ENCODE peak calls at places on chromosomes 6 and 20, in four cellular contexts. Z is uterus; O is CD8-positive, alpha-beta T cell; D is IMR-90. E is an unnamed sample. For H3K4me1, the result is how much of the 10 kb centered on the place peaks cover.

GRCh38 chr6:105619971-105620741 is 217.3 kb upstream of the PREP start:
- DNase-seq in Z (no peak), O (no peak), D (no peak), E (no peak)

GRCh38 chr6:75563032-75563431 is 38.6 kb upstream of the SENP6 start:
- DNase-seq in Z (no peak), O (no peak), D (peak), E (peak)

GRCh38 chr6:380234-381218 is 11.0 kb upstream of the IRF4 start:
- DNase-seq in Z (no peak), O (no peak), D (no peak), E (no peak)

GRCh38 chr6:85669735-85670194 is 27.1 kb upstream of the SYNCRIP start:
- DNase-seq in Z (no peak), O (peak), D (peak), E (peak)

GRCh38 chr20:20782747-20783146 is 70.3 kb upstream of the RALGAPA2 start:
- DNase-seq in Z (no peak), O (no peak), D (no peak), E (no peak)

GRCh38 chr20:53654932-53655674 is 61.5 kb upstream of the ZNF217 start:
- DNase-seq in Z (no peak), O (no peak), D (no peak), E (peak)

GRCh38 chr20:10178727-10179313 is 39.8 kb upstream of the SNAP25 start:
- DNase-seq in Z (peak), O (no peak), D (peak), E (no peak)

GRCh38 chr6:38212579-38212978 is 393.1 kb downstream of the ZFAND3 start:
- DNase-seq in Z (no peak), O (no peak), D (no peak), E (no peak)

GRCh38 chr6:24481449-24481848 is 7.9 kb downstream of the GPLD1 start:
- DNase-seq in Z (no peak), O (no peak), D (peak), E (no peak)

DNA sequence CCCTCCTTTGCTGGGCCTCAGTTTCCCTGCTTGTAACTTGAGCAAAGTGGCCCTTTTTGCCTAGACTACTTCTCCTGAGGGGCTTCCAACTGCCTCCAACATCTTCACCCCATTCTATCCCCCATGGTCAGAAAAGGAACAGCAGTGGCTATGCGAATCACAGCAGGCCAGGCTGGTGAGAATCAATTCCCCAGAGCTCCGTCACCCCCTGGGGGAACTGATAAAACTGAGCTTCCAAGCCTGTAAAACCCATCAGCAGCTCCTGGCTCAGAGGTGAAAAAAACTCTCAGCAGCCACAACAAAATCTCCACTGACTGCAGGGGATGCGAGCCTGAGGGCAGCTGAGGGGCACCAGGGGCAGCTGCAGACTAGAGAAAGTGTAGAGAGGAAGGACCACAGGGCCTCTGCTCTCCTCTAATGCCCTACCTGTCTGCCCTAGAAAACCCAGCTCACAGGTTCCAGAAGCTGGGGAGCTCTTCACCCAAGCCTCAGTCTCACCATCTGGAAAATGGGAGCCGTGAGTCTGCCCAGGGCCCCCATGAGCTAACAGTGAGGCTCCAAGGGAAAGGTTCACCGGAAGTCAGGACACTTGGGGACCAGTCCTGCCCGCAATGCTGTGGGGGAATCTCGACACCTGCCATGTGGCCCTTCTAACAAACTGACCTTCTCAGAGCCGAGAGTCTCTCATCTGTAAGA is 120.6 kb downstream of the GRM4 start:
- DNase-seq in Z (no peak), O (no peak), D (no peak), E (no peak)
- H3K4me1 ChIP-seq in Z (under half), O (under half), D (under half), E (under half)

DNA sequence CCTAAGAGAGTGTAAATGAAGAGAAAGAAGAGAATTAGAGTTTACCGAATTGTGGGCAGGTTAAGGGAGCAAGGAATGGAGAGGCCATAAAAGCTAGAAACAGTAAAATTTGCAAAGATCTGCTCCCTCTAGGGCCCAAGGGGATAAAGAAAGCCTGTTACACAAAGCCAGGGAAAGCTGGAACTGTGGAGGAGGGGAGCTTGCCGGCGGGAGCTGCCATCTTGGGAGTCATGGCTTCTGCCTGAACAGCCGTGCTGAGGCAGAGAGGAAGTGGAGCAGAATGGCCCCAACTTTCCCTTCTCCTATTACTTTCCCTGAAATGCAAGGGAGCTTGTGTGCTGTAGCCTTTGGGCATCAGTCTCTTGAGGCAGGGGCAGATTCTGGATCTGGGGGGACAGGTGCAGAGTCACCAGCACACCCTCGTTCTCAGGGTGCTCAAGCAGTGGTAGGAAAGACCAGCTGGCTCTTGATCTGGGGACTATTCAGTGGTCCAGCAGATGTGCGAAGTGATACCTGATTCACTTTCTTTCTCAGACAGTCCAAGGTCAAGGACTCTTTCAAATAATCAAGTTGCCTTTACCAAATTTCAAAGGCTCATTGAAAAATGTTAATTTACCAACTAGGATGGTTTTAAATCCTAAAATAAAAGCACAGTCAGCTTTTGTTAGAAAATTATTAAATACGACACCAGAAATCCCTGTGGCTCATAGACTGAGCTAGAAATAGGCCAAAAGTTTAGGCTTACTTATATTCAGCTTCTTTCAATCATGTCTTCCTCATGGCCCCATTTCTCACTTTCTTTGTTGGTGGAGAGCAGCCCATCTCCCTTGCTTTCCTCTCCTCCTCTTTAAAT is 25.7 kb downstream of the LAMA4 start:
- DNase-seq in Z (no peak), O (no peak), D (no peak), E (no peak)
- H3K4me1 ChIP-seq in Z (under half), O (under half), D (under half), E (under half)

GRCh38 chr20:47360489-47361267 is 4.2 kb upstream of the ZMYND8 start:
- DNase-seq in Z (peak), O (no peak), D (peak), E (peak)
- H3K4me1 ChIP-seq in Z (under half), O (under half), D (under half), E (half or more)

GRCh38 chr20:45366192-45366591 is 3.2 kb downstream of the SYS1 start:
- DNase-seq in Z (no peak), O (no peak), D (no peak), E (no peak)
- H3K4me1 ChIP-seq in Z (under half), O (under half), D (under half), E (under half)

DNA sequence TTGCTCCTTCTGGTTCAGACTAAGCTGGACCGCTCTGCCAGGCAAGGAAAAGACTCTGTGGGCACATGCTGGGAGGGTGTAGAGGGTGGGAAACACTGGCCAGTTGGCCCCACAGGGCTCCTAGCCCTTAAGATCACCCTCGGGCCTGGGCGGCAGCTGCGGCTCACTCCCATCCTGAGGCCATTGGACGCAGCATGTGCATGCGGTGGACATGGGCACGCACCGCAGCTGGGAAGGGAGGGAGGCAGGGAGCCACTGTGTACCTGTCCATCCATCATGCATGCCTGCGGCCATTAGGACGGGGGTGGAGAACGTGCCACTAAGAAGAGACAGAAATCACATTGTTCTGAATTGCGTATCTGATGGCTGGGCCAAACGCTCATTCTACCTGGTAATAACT is 140.1 kb upstream of the THBS2 start:
- DNase-seq in Z (no peak), O (no peak), D (no peak), E (no peak)
- H3K4me1 ChIP-seq in Z (under half), O (under half), D (under half), E (under half)

DNA sequence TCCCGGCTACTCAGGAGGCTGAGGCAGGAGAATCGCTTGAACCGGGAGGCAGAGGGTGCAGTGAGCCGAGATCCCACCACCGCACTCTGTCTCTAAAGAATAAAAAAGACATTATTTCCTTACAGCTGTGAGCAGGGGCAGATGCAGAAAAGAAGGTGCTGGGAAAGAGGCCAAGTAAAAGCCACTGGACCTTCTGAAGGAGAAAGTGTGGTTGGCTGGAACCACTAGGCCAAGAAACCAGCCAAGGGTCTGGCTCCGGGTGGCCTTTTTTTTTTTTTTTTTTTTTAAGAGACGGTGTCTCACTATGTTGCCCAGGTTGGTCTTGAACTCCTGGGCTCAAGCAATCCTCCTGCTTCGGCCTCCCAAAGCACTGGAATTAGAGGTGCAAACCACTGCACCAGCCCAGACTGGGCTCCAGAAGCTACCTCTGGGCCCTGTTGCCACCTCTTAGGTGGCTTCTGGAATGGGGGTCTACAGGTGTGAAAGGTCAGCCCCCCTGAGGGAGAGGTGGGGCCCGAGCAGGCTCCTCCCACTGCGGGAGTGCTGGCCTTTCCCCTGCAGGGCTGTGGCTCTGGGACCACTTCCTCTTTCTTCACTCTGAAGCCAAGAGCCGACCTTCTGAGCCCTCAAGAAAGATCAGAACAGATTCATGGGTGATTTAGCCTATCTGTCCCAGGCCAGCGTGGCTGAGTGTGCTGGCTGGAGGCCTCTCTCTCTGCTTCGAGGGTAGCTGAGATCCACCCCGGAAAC is at the start of gene FGD2:
- DNase-seq in Z (no peak), O (no peak), D (no peak), E (no peak)
- H3K4me1 ChIP-seq in Z (under half), O (under half), D (under half), E (under half)

GRCh38 chr6:143685653-143686052 is 7.9 kb downstream of the PHACTR2 start:
- DNase-seq in Z (no peak), O (no peak), D (no peak), E (no peak)
- H3K4me1 ChIP-seq in Z (under half), O (under half), D (under half), E (under half)

GRCh38 chr6:19997104-19997503 is 159.9 kb downstream of the ID4 start:
- DNase-seq in Z (no peak), O (no peak), D (no peak), E (no peak)

GRCh38 chr6:19991176-19991575 is 154.0 kb downstream of the ID4 start:
- DNase-seq in Z (no peak), O (no peak), D (no peak), E (no peak)

GRCh38 chr6:19995575-19996257 is 158.5 kb downstream of the ID4 start:
- DNase-seq in Z (no peak), O (no peak), D (no peak), E (no peak)

GRCh38 chr6:19999319-20000191 is 162.4 kb downstream of the ID4 start:
- DNase-seq in Z (no peak), O (no peak), D (peak), E (peak)

GRCh38 chr6:19994909-19995308 is 157.7 kb downstream of the ID4 start:
- DNase-seq in Z (no peak), O (no peak), D (no peak), E (no peak)
- H3K4me1 ChIP-seq in Z (under half), O (under half), D (under half), E (under half)